ENCODE peak calls at places on chromosomes 16 and 17, in nine cellular contexts. One of them, this sample, is unnamed.
A peak's percentile ranks its signal among the peaks of the same experiment; 100 is the strongest.

GRCh38 chr17:31788956-31789355 is 70.1 kb downstream of the COPRS start:
- DNase-seq in HuH-7: no peak
- DNase-seq in GM23338: no peak
- DNase-seq in uterus: no peak
- DNase-seq in brain pericyte: no peak
- DNase-seq in H7: no peak
- DNase-seq in progenitor cell of endocrine pancreas: no peak
- DNase-seq in nephron progenitor cell: no peak
- DNase-seq in choroid plexus epithelial cell: no peak
- DNase-seq in this sample: no peak

GRCh38 chr16:61900482-61900881 is 135.8 kb downstream of the CDH8 start:
- DNase-seq in HuH-7: no peak
- DNase-seq in GM23338: no peak
- DNase-seq in uterus: no peak
- DNase-seq in brain pericyte: no peak
- DNase-seq in H7: no peak
- DNase-seq in progenitor cell of endocrine pancreas: no peak
- DNase-seq in nephron progenitor cell: no peak
- DNase-seq in choroid plexus epithelial cell: peak; percentile 67
- DNase-seq in this sample: no peak

GRCh38 chr17:29145289-29146058 is 34.7 kb downstream of the MYO18A start:
- DNase-seq in HuH-7: peak; percentile 80
- DNase-seq in GM23338: peak; percentile 89
- DNase-seq in uterus: peak; percentile 56
- DNase-seq in brain pericyte: no peak
- DNase-seq in H7: peak; percentile 81
- DNase-seq in progenitor cell of endocrine pancreas: no peak
- DNase-seq in nephron progenitor cell: peak; percentile 54
- DNase-seq in choroid plexus epithelial cell: peak; percentile 93
- DNase-seq in this sample: peak; percentile 68

GRCh38 chr16:55078153-55078552 is 147.5 kb downstream of the IRX5 start:
- DNase-seq in HuH-7: no peak
- DNase-seq in GM23338: no peak
- DNase-seq in uterus: no peak
- DNase-seq in brain pericyte: no peak
- DNase-seq in H7: no peak
- DNase-seq in progenitor cell of endocrine pancreas: no peak
- DNase-seq in nephron progenitor cell: no peak
- DNase-seq in choroid plexus epithelial cell: no peak
- DNase-seq in this sample: no peak

GRCh38 chr16:28591355-28591754 is 5.5 kb downstream of the SULT1A2 start:
- DNase-seq in HuH-7: no peak
- DNase-seq in GM23338: no peak
- DNase-seq in uterus: no peak
- DNase-seq in brain pericyte: no peak
- DNase-seq in H7: no peak
- DNase-seq in progenitor cell of endocrine pancreas: no peak
- DNase-seq in nephron progenitor cell: no peak
- DNase-seq in choroid plexus epithelial cell: no peak
- DNase-seq in this sample: no peak

GRCh38 chr16:64711026-64711425 is 410.8 kb downstream of the CDH11 start:
- DNase-seq in HuH-7: no peak
- DNase-seq in GM23338: no peak
- DNase-seq in uterus: no peak
- DNase-seq in brain pericyte: no peak
- DNase-seq in H7: no peak
- DNase-seq in progenitor cell of endocrine pancreas: no peak
- DNase-seq in nephron progenitor cell: no peak
- DNase-seq in choroid plexus epithelial cell: peak; percentile 37
- DNase-seq in this sample: no peak

GRCh38 chr17:67629963-67630320 is 87.8 kb upstream of the NOL11 start:
- DNase-seq in HuH-7: no peak
- DNase-seq in GM23338: peak; percentile 64
- DNase-seq in uterus: no peak
- DNase-seq in brain pericyte: peak; percentile 29
- DNase-seq in H7: peak; percentile 64
- DNase-seq in progenitor cell of endocrine pancreas: no peak
- DNase-seq in nephron progenitor cell: no peak
- DNase-seq in choroid plexus epithelial cell: peak; percentile 81
- DNase-seq in this sample: no peak

GRCh38 chr17:34673995-34674900 is 94.9 kb downstream of the TMEM132E start:
- DNase-seq in HuH-7: no peak
- DNase-seq in GM23338: no peak
- DNase-seq in uterus: no peak
- DNase-seq in brain pericyte: no peak
- DNase-seq in H7: no peak
- DNase-seq in progenitor cell of endocrine pancreas: no peak
- DNase-seq in nephron progenitor cell: no peak
- DNase-seq in choroid plexus epithelial cell: no peak
- DNase-seq in this sample: no peak

GRCh38 chr17:3683054-3683511 is 12.9 kb downstream of the P2RX5 start:
- DNase-seq in HuH-7: peak; percentile 86
- DNase-seq in GM23338: peak; percentile 82
- DNase-seq in uterus: no peak
- DNase-seq in brain pericyte: no peak
- DNase-seq in H7: peak; percentile 96
- DNase-seq in progenitor cell of endocrine pancreas: no peak
- DNase-seq in nephron progenitor cell: peak; percentile 53
- DNase-seq in choroid plexus epithelial cell: no peak
- DNase-seq in this sample: peak; percentile 52

GRCh38 chr16:3362931-3363330 is 7.2 kb downstream of the OR2C1 start:
- DNase-seq in HuH-7: no peak
- DNase-seq in GM23338: no peak
- DNase-seq in uterus: no peak
- DNase-seq in brain pericyte: no peak
- DNase-seq in H7: no peak
- DNase-seq in progenitor cell of endocrine pancreas: no peak
- DNase-seq in nephron progenitor cell: no peak
- DNase-seq in choroid plexus epithelial cell: no peak
- DNase-seq in this sample: no peak